ENCODE peak calls at places on chromosomes 5 and 9, in five cellular contexts. C is epithelial cell of esophagus, J is HCT116, B is AG04449, Y is dorsolateral prefrontal cortex. O is an unnamed sample.
A peak's percentile ranks its signal among the peaks of the same experiment; 100 is the strongest.

GRCh38 chr9:12748954-12749353 is 25.9 kb upstream of the LURAP1L start:
- DNase-seq in Y (no peak), J (no peak), C (no peak), B (no peak), O (no peak)

GRCh38 chr5:179275941-179276837 is 69.1 kb downstream of the ADAMTS2 start:
- DNase-seq in Y (no peak), J (no peak), B (peak; percentile 88), C (no peak), O (peak; percentile 81)

GRCh38 chr9:126773004-126773607 is 31.7 kb upstream of the ZBTB43 start:
- DNase-seq in C (peak; percentile 40), J (no peak), Y (no peak), B (no peak), O (no peak)

GRCh38 chr5:76862986-76863385 is 13.2 kb downstream of the S100Z start:
- DNase-seq in Y (no peak), B (no peak), C (peak; percentile 17), J (no peak), O (no peak)

GRCh38 chr9:135561391-135562234 is at the start of gene PAEP:
- DNase-seq in J (no peak), C (no peak), B (no peak), Y (no peak), O (no peak)

GRCh38 chr5:73135429-73136276 is 15.3 kb downstream of the TMEM171 start:
- DNase-seq in C (no peak), J (peak; percentile 31), B (no peak), Y (no peak), O (peak; percentile 43)

GRCh38 chr9:109843651-109844050 is 63.7 kb downstream of the PALM2AKAP2 start:
- DNase-seq in Y (peak; percentile 30), B (no peak), C (no peak), J (no peak), O (no peak)

GRCh38 chr9:96232539-96233241 is 69.3 kb downstream of the HSD17B3 start:
- DNase-seq in Y (no peak), B (no peak), C (peak; percentile 61), J (no peak), O (no peak)

GRCh38 chr5:132215329-132215728 is 12.3 kb downstream of the P4HA2 start:
- DNase-seq in Y (peak; percentile 78), C (peak; percentile 99), B (peak; percentile 80), J (no peak), O (peak; percentile 91)

GRCh38 chr5:35443803-35444595 is 173.7 kb upstream of the SPEF2 start:
- DNase-seq in C (no peak), J (no peak), B (no peak), Y (no peak), O (no peak)

GRCh38 chr5:135216072-135216812 is 182.2 kb upstream of the PITX1 start:
- DNase-seq in J (no peak), Y (no peak), B (no peak), C (no peak), O (no peak)

GRCh38 chr5:140148508-140148907 is 22.8 kb downstream of the IGIP start:
- DNase-seq in J (peak; percentile 21), Y (no peak), B (no peak), C (no peak), O (no peak)

GRCh38 chr9:81032831-81033230 is 656.5 kb downstream of the TLE1 start:
- DNase-seq in J (no peak), C (no peak), B (no peak), Y (no peak), O (no peak)

GRCh38 chr5:111685969-111686368 is 71.0 kb downstream of the NREP start:
- DNase-seq in C (no peak), B (no peak), J (peak; percentile 16), Y (no peak), O (no peak)

GRCh38 chr9:95192631-95193030 is 124.9 kb downstream of the FANCC start:
- DNase-seq in B (no peak), Y (no peak), J (no peak), C (no peak), O (no peak)

GRCh38 chr5:118577621-118578020 is 410.7 kb downstream of the DTWD2 start:
- DNase-seq in B (no peak), C (no peak), Y (no peak), J (no peak), O (no peak)

GRCh38 chr9:23887781-23888180 is 61.7 kb upstream of the ELAVL2 start:
- DNase-seq in J (no peak), B (no peak), Y (no peak), C (no peak), O (no peak)

GRCh38 chr5:127030259-127031146 is at the start of gene MARCHF3:
- DNase-seq in B (peak; percentile 64), Y (peak; percentile 90), C (peak; percentile 98), J (peak; percentile 85), O (peak; percentile 61)

GRCh38 chr5:92552206-92553160 is 1028.5 kb downstream of the NR2F1-AS1 start:
- DNase-seq in J (peak; percentile 89), B (peak; percentile 99), Y (no peak), C (peak; percentile 92), O (peak; percentile 90)

GRCh38 chr9:92160786-92161185 is 45.6 kb upstream of the SPTLC1 start:
- DNase-seq in Y (no peak), C (no peak), J (no peak), B (no peak), O (no peak)

GRCh38 chr5:180553530-180553929 is 37.8 kb downstream of the SCGB3A1 start:
- DNase-seq in B (no peak), J (no peak), C (no peak), Y (no peak), O (no peak)

GRCh38 chr9:7234144-7234543 is 476.4 kb downstream of the KDM4C start:
- DNase-seq in C (peak; percentile 51), J (peak; percentile 41), B (no peak), Y (no peak), O (peak; percentile 10)

GRCh38 chr9:5186416-5187169 is 1.2 kb upstream of the INSL6 start:
- DNase-seq in J (peak; percentile 48), B (peak; percentile 1), Y (peak; percentile 10), C (peak; percentile 82), O (peak; percentile 47)

DNA sequence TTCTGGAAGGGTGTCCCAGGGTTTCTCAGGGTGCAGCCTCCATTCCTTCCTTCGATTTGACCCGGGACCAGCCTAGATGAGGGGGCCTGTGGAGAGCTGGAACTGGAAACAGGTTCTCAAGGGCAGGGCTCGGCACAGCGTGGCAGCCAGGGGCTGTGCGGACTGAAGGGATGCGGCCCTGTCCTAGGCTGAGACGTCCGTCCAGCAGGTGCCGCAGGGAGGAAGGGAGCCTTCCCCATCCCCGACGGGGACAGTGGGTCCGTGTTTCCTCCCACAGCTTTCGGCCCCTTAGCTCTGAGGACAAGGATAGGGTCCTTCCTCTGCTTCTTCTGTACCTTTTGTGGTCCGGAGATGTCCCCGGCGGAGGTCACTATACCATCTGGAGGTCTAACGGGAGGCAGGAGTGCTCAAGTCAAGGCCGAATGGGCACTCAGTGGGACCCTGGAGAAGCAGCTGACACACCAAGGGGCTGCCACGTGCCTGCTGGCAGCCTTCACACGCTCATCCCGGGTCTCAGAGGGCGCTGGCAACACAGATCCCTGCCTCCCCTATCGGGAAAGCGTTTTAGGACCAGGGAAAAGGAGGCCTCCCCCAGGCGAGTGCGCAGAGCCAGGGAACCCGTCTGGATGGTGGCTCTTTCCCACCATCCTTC is 49.9 kb downstream of the USP20 start:
- DNase-seq in J (no peak), C (no peak), B (no peak), Y (no peak), O (no peak)
- H3K4me3 ChIP-seq in J (peak overlapping the region; percentile 35), C (peak overlapping the region; percentile 40), B (no peak overlapping the region), Y (peak overlapping the region; percentile 39), O (peak overlapping the region; percentile 9)

DNA sequence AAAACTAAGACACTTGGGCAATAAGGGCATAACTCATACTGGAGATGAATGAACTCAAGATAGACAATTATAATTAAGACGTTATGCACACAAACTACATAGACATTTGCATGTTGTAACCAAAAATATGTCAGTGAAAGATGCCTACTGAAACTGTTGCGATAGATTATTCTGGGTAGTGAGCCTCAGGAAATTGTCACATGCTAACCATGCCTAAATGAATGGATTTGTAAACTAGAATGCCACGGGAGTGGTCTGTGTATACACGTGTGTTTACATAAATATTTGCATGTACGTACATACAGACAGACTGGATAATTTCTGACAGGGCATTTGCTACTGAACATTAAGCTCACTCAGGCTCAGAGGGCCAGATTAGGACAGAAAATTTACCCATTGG is 1.2 kb downstream of the NIPSNAP3B start:
- DNase-seq in Y (no peak), B (no peak), J (no peak), C (no peak), O (no peak)
- H3K4me3 ChIP-seq in Y (peak overlapping the region; percentile 76), B (no peak overlapping the region), J (no peak overlapping the region), C (no peak overlapping the region), O (no peak overlapping the region)

GRCh38 chr9:137278061-137278912 is 761 bp downstream of the TOR4A start:
- DNase-seq in J (no peak), Y (no peak), B (no peak), C (peak; percentile 31), O (no peak)

GRCh38 chr9:137275937-137276756 is 1.4 kb upstream of the TOR4A start:
- DNase-seq in Y (no peak), C (no peak), B (no peak), J (no peak), O (no peak)

GRCh38 chr9:137275203-137275936 is 2.2 kb upstream of the TOR4A start:
- DNase-seq in J (no peak), Y (no peak), B (no peak), C (no peak), O (no peak)

GRCh38 chr9:137277329-137278041 is at the start of gene TOR4A:
- DNase-seq in B (peak; percentile 26), C (peak; percentile 80), J (peak; percentile 80), Y (no peak), O (peak; percentile 72)

DNA sequence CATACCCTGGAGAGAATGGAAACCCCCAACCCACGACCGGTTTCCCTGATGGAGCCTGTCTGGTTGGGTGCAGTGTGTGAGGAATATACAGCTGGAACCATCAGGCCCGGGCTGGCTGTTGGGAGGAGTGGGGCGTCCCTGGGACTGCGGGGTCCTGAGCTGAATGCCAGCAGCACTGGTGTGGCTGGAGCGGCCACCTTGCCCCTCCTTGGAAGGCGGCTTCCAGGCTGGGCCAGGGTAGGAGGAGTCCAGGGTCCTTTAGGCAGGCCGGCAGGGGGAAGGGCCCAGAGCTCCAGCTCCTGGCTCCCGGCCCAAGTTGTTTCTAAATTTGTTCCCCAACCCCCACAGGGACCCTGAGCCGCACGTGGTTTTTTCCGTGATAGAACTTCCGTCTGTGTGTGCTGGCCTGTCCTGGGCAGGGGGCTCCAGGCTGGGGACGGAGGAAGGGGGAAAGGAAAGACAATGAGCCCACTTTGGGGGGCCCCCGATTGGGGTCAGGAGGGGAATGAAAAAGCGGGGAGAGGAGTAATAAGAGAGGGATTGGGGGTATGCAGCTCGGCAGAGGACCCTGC is 683 bp upstream of the TOR4A start:
- DNase-seq in J (no peak), B (no peak), C (no peak), Y (no peak), O (peak; percentile 59)
- H3K4me3 ChIP-seq in J (peak overlapping the region; percentile 90), B (peak overlapping the region; percentile 63), C (peak overlapping the region; percentile 72), Y (peak overlapping the region; percentile 39), O (peak overlapping the region; percentile 65)

GRCh38 chr5:177132504-177133118 is 962 bp upstream of the NSD1 start:
- DNase-seq in B (no peak), J (no peak), Y (no peak), C (peak; percentile 10), O (no peak)
- H3K4me3 ChIP-seq in B (no peak overlapping the region), J (no peak overlapping the region), Y (peak overlapping the region; percentile 92), C (no peak overlapping the region), O (no peak overlapping the region)

DNA sequence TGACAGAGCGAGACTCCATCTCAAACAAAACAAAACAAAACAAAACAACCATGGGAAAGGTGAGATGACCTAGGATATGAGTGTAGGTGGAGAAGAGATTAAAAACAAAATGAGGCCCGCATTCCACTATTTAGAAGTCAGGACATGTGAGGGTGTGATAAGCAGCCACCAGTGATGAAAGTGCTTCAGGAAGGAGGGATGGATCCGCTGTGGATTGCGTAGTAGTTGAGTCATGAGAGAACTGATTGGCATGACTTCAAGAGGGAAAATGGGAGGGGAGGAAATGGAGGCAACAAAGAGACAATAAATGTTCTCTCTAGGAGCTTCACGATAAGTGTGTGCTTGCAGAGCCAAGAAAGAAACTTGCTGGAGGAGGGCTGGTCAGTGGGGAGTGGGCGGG is 367.6 kb downstream of the ARL15 start:
- DNase-seq in B (no peak), C (peak; percentile 88), J (no peak), Y (no peak), O (no peak)
- H3K4me3 ChIP-seq in B (no peak overlapping the region), C (no peak overlapping the region), J (no peak overlapping the region), Y (no peak overlapping the region), O (no peak overlapping the region)